ENCODE peak calls at places on chromosomes 5 and 9, in eight cellular contexts. T is GM23338, N is GM12865, B is tibial nerve, S is lower lobe of right lung, O is AG04450, Z is suprapubic skin, Q is cardiac muscle cell. D is an unnamed sample.

GRCh38 chr5:135053278-135053677 is 19.2 kb upstream of the PITX1 start:
- DNase-seq in T (no peak), N (peak; percentile 75), B (no peak), S (peak; percentile 17), O (no peak), Z (no peak), Q (no peak), D (no peak)

GRCh38 chr5:66554211-66554610 is 42.0 kb upstream of the MAST4 start:
- DNase-seq in T (no peak), N (peak; percentile 53), B (no peak), S (no peak), O (no peak), Z (no peak), Q (peak; percentile 84), D (peak; percentile 61)

GRCh38 chr9:124011460-124012301 is at the start of gene LHX2:
- DNase-seq in T (peak; percentile 98), N (peak; percentile 94), B (no peak), S (no peak), O (no peak), Z (peak; percentile 60), Q (peak; percentile 89), D (peak; percentile 81)

GRCh38 chr9:134358026-134358967 is 32.0 kb downstream of the RXRA start:
- DNase-seq in T (no peak), N (no peak), B (no peak), S (peak; percentile 74), O (no peak), Z (no peak), Q (peak; percentile 46), D (no peak)

GRCh38 chr9:5553211-5553610 is 42.9 kb downstream of the PDCD1LG2 start:
- DNase-seq in T (no peak), N (no peak), B (no peak), S (no peak), O (peak; percentile 53), Z (no peak), Q (peak; percentile 82), D (peak; percentile 91)

GRCh38 chr5:109454726-109455505 is 45.1 kb upstream of the PJA2 start:
- DNase-seq in T (no peak), N (no peak), B (no peak), S (no peak), O (no peak), Z (no peak), Q (peak; percentile 39), D (peak; percentile 52)

GRCh38 chr5:119275873-119276214 is 80.0 kb upstream of the TNFAIP8 start:
- DNase-seq in T (no peak), N (peak; percentile 87), B (no peak), S (no peak), O (no peak), Z (no peak), Q (no peak), D (no peak)

GRCh38 chr5:15501057-15501791 is 1.2 kb downstream of the FBXL7 start:
- DNase-seq in T (peak; percentile 90), N (peak; percentile 25), B (peak; percentile 26), S (no peak), O (no peak), Z (peak; percentile 75), Q (peak; percentile 90), D (peak; percentile 86)

GRCh38 chr5:1172670-1173404 is 28.6 kb upstream of the SLC6A19 start:
- DNase-seq in T (no peak), N (no peak), B (no peak), S (peak; percentile 26), O (no peak), Z (no peak), Q (no peak), D (no peak)

GRCh38 chr5:135116146-135116545 is 82.1 kb upstream of the PITX1 start:
- DNase-seq in T (no peak), N (no peak), B (no peak), S (peak; percentile 85), O (no peak), Z (no peak), Q (no peak), D (no peak)

GRCh38 chr5:82901281-82901888 is 175.8 kb downstream of the TMEM167A start:
- DNase-seq in T (no peak), N (no peak), B (no peak), S (no peak), O (no peak), Z (no peak), Q (peak; percentile 8), D (no peak)
- H3K4me3 ChIP-seq in T (no peak overlapping the region), N (no peak overlapping the region), B (no peak overlapping the region), S (no peak overlapping the region), O (no peak overlapping the region), Z (no peak overlapping the region), Q (no peak overlapping the region), D (no peak overlapping the region)

GRCh38 chr5:171852255-171852681 is 66.7 kb downstream of the SMIM23 start:
- DNase-seq in T (peak; percentile 71), N (no peak), B (no peak), S (no peak), O (no peak), Z (no peak), Q (no peak), D (peak; percentile 33)

GRCh38 chr5:171849585-171850353 is 64.2 kb downstream of the SMIM23 start:
- DNase-seq in T (no peak), N (no peak), B (no peak), S (no peak), O (no peak), Z (no peak), Q (no peak), D (no peak)

GRCh38 chr5:171848911-171849520 is 63.4 kb downstream of the SMIM23 start:
- DNase-seq in T (no peak), N (no peak), B (no peak), S (no peak), O (no peak), Z (no peak), Q (peak; percentile 20), D (no peak)

GRCh38 chr5:171851251-171851650 is 65.6 kb downstream of the SMIM23 start:
- DNase-seq in T (no peak), N (no peak), B (no peak), S (no peak), O (no peak), Z (no peak), Q (no peak), D (no peak)

DNA sequence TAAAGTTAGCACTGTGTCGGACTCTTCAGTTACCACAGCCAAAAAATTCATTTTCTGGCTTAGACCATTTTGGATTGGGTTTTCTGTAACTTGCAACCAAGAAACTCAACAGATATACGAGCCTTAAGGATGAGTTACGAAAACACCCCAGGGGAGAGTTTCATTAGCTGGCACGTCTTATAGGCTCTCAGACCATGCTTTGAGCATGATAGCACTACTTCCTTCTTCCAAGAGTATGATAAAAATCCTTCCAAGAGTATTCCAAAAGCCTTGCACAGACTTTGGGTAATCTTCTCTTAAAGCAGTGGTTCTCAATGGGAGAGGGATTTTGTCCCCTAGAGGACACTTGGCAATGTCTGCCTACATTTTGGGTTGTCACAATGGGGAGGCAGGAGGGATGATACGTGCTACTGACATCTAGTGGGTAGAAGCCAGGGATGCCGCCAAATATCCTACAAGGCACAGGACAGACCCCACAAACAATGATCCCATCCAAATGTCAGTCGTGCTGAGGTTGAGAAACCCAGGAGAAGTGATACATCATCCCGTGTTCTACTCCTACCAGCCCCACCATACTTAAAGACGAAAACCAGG is 64.8 kb downstream of the SMIM23 start:
- DNase-seq in T (peak; percentile 90), N (peak; percentile 17), B (no peak), S (no peak), O (no peak), Z (no peak), Q (peak; percentile 26), D (peak; percentile 18)
- TF ChIP-seq CTCF in T (peak; percentile 92), N (peak; percentile 32), B (no peak), S (no peak), O (peak; percentile 34), Z (no peak), Q (peak; percentile 34), D (peak; percentile 7)

GRCh38 chr9:125766468-125767221 is 19.5 kb downstream of the PBX3 start:
- DNase-seq in T (no peak), N (no peak), B (no peak), S (no peak), O (no peak), Z (no peak), Q (no peak), D (no peak)

GRCh38 chr9:125760537-125760936 is 13.4 kb downstream of the PBX3 start:
- DNase-seq in T (no peak), N (no peak), B (no peak), S (no peak), O (no peak), Z (no peak), Q (no peak), D (no peak)

GRCh38 chr9:125761685-125762084 is 14.5 kb downstream of the PBX3 start:
- DNase-seq in T (no peak), N (no peak), B (no peak), S (no peak), O (no peak), Z (no peak), Q (no peak), D (no peak)

GRCh38 chr9:125764198-125764597 is 17.0 kb downstream of the PBX3 start:
- DNase-seq in T (no peak), N (no peak), B (no peak), S (no peak), O (no peak), Z (no peak), Q (no peak), D (no peak)

DNA sequence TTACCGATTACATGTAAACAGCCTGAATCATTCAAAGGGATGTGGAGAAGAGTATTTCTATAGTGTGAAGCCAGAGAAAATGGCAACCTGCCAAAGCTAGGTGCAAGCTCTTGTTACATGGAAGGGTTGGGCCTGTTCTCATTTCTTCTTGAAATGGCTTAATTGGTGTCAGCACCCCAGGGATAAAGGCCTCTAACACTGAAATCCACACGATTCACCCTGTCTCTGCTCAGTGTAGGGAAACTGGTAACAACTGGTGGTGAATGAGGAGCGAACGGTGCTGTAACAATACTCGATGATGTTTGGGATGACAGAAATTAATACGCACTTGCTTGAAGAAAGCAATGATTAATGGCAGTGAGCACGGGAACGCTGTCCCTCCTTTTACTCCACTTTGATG is 16.2 kb downstream of the PBX3 start:
- DNase-seq in T (peak; percentile 61), N (no peak), B (no peak), S (no peak), O (no peak), Z (no peak), Q (peak; percentile 68), D (peak; percentile 58)
- H3K4me3 ChIP-seq in T (no peak overlapping the region), N (no peak overlapping the region), B (no peak overlapping the region), S (no peak overlapping the region), O (no peak overlapping the region), Z (no peak overlapping the region), Q (peak overlapping the region; percentile 5), D (no peak overlapping the region)

DNA sequence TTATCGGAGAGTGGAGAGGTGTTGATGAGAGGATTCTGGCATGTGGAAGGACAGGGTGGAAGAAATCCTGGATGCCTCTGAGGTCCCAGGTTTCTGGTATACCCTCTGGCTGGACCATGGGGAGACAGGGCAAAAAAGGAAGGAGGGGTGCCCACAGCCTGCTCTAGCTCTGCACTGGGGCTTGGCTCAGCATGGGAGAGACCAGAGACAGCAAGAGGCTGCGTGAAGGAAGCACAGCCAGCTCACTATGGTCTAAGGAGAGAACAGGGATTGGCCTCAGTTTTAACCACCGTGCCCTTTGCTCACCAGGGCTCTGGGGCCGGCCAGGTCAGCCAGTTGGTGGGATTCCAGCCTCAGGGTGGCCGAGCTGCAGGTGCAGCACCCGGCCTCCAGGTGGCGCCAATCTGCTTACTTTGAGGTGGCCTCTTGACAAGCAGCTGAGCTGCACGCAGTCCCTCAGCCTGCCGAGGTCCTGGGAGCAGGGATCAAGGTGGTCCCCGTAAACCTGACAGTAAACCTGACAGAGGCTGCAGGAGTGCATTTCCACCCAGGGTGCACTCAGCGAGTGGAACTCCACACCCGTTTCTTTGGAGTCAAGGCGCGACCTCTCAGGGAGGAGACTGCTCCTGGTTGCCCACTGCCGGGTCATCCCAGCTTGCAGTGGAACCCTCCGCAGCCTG is 25.0 kb upstream of the SPTLC1 start:
- DNase-seq in T (peak; percentile 85), N (peak; percentile 76), B (peak; percentile 73), S (peak; percentile 88), O (no peak), Z (peak; percentile 84), Q (peak; percentile 79), D (peak; percentile 78)
- TF ChIP-seq CTCF in T (peak; percentile 96), N (peak; percentile 95), B (peak; percentile 93), S (peak; percentile 95), O (peak; percentile 92), Z (peak; percentile 66), Q (peak; percentile 95), D (peak; percentile 97)

D was measured in cardiac fibroblast.